ENCODE peak calls at places on chromosome 5, in nine cellular contexts. One of them, this sample, is unnamed.

GRCh38 chr5:148746826-148747535 is 79.4 kb upstream of the ADRB2 start:
- DNase-seq in hypothalamus: no peak
- DNase-seq in ELR: no peak
- DNase-seq in NCI-H1105: no peak
- DNase-seq in mesothelial cell of epicardium: no peak
- DNase-seq in HFF-Myc: no peak
- DNase-seq in CD8-positive, alpha-beta T cell: no peak
- DNase-seq in type B pancreatic cell: no peak
- DNase-seq in nucleus accumbens: no peak
- DNase-seq in this sample: no peak

GRCh38 chr5:10580531-10581423 is 16.9 kb downstream of the ANKRD33B start:
- DNase-seq in nucleus accumbens: no peak
- DNase-seq in HFF-Myc: no peak
- DNase-seq in hypothalamus: no peak
- DNase-seq in type B pancreatic cell: no peak
- DNase-seq in mesothelial cell of epicardium: no peak
- DNase-seq in ELR: no peak
- DNase-seq in NCI-H1105: no peak
- DNase-seq in CD8-positive, alpha-beta T cell: no peak
- DNase-seq in this sample: no peak

GRCh38 chr5:18882162-18882561 is 1105.8 kb downstream of the CDH18 start:
- DNase-seq in hypothalamus: no peak
- DNase-seq in type B pancreatic cell: no peak
- DNase-seq in CD8-positive, alpha-beta T cell: no peak
- DNase-seq in HFF-Myc: no peak
- DNase-seq in mesothelial cell of epicardium: no peak
- DNase-seq in nucleus accumbens: no peak
- DNase-seq in NCI-H1105: no peak
- DNase-seq in ELR: no peak
- DNase-seq in this sample: no peak

GRCh38 chr5:164358531-164359259 is 853.3 kb downstream of the MAT2B start:
- DNase-seq in ELR: peak; percentile 24
- DNase-seq in CD8-positive, alpha-beta T cell: no peak
- DNase-seq in NCI-H1105: no peak
- DNase-seq in type B pancreatic cell: no peak
- DNase-seq in HFF-Myc: no peak
- DNase-seq in nucleus accumbens: no peak
- DNase-seq in hypothalamus: no peak
- DNase-seq in mesothelial cell of epicardium: no peak
- DNase-seq in this sample: no peak

GRCh38 chr5:9196403-9197224 is 349.3 kb downstream of the SEMA5A start:
- DNase-seq in ELR: peak; percentile 93
- DNase-seq in NCI-H1105: no peak
- DNase-seq in HFF-Myc: no peak
- DNase-seq in CD8-positive, alpha-beta T cell: no peak
- DNase-seq in type B pancreatic cell: no peak
- DNase-seq in nucleus accumbens: no peak
- DNase-seq in mesothelial cell of epicardium: no peak
- DNase-seq in hypothalamus: no peak
- DNase-seq in this sample: no peak

GRCh38 chr5:139022528-139022927 is 147.4 kb upstream of the LRRTM2 start:
- DNase-seq in HFF-Myc: no peak
- DNase-seq in hypothalamus: no peak
- DNase-seq in type B pancreatic cell: no peak
- DNase-seq in mesothelial cell of epicardium: no peak
- DNase-seq in CD8-positive, alpha-beta T cell: no peak
- DNase-seq in ELR: no peak
- DNase-seq in NCI-H1105: no peak
- DNase-seq in nucleus accumbens: no peak
- DNase-seq in this sample: no peak

GRCh38 chr5:75356719-75357118 is 19.7 kb downstream of the HMGCR start:
- DNase-seq in ELR: no peak
- DNase-seq in NCI-H1105: no peak
- DNase-seq in nucleus accumbens: no peak
- DNase-seq in type B pancreatic cell: no peak
- DNase-seq in hypothalamus: no peak
- DNase-seq in HFF-Myc: no peak
- DNase-seq in CD8-positive, alpha-beta T cell: no peak
- DNase-seq in mesothelial cell of epicardium: no peak
- DNase-seq in this sample: no peak

GRCh38 chr5:151093476-151093889 is 12.6 kb upstream of the TNIP1 start:
- DNase-seq in ELR: peak; percentile 98
- DNase-seq in hypothalamus: no peak
- DNase-seq in type B pancreatic cell: no peak
- DNase-seq in CD8-positive, alpha-beta T cell: no peak
- DNase-seq in mesothelial cell of epicardium: no peak
- DNase-seq in HFF-Myc: no peak
- DNase-seq in NCI-H1105: no peak
- DNase-seq in nucleus accumbens: no peak
- DNase-seq in this sample: no peak

GRCh38 chr5:126967808-126968466 is 62.4 kb downstream of the MARCHF3 start:
- DNase-seq in nucleus accumbens: no peak
- DNase-seq in NCI-H1105: no peak
- DNase-seq in mesothelial cell of epicardium: no peak
- DNase-seq in type B pancreatic cell: no peak
- DNase-seq in hypothalamus: no peak
- DNase-seq in ELR: no peak
- DNase-seq in CD8-positive, alpha-beta T cell: no peak
- DNase-seq in HFF-Myc: no peak
- DNase-seq in this sample: no peak

GRCh38 chr5:54301215-54301614 is 9.2 kb downstream of the ARL15 start:
- DNase-seq in HFF-Myc: no peak
- DNase-seq in hypothalamus: no peak
- DNase-seq in NCI-H1105: no peak
- DNase-seq in CD8-positive, alpha-beta T cell: no peak
- DNase-seq in ELR: peak; percentile 7
- DNase-seq in mesothelial cell of epicardium: no peak
- DNase-seq in nucleus accumbens: no peak
- DNase-seq in type B pancreatic cell: no peak
- DNase-seq in this sample: no peak

GRCh38 chr5:80781356-80781755 is 126.6 kb upstream of the DHFR start:
- DNase-seq in CD8-positive, alpha-beta T cell: no peak
- DNase-seq in type B pancreatic cell: no peak
- DNase-seq in NCI-H1105: no peak
- DNase-seq in hypothalamus: no peak
- DNase-seq in mesothelial cell of epicardium: no peak
- DNase-seq in ELR: peak; percentile 73
- DNase-seq in nucleus accumbens: no peak
- DNase-seq in HFF-Myc: no peak
- DNase-seq in this sample: no peak

GRCh38 chr5:132199116-132199680 is 28.5 kb downstream of the P4HA2 start:
- DNase-seq in HFF-Myc: no peak
- DNase-seq in ELR: no peak
- DNase-seq in nucleus accumbens: no peak
- DNase-seq in type B pancreatic cell: peak; percentile 20
- DNase-seq in CD8-positive, alpha-beta T cell: no peak
- DNase-seq in hypothalamus: no peak
- DNase-seq in mesothelial cell of epicardium: no peak
- DNase-seq in NCI-H1105: no peak
- DNase-seq in this sample: no peak

GRCh38 chr5:145697251-145698016 is 137.7 kb downstream of the PRELID2 start:
- DNase-seq in type B pancreatic cell: no peak
- DNase-seq in nucleus accumbens: no peak
- DNase-seq in NCI-H1105: no peak
- DNase-seq in CD8-positive, alpha-beta T cell: no peak
- DNase-seq in HFF-Myc: peak; percentile 26
- DNase-seq in ELR: peak; percentile 69
- DNase-seq in hypothalamus: no peak
- DNase-seq in mesothelial cell of epicardium: no peak
- DNase-seq in this sample: no peak

GRCh38 chr5:179974946-179975712 is 67.4 kb upstream of the TBC1D9B start:
- DNase-seq in hypothalamus: no peak
- DNase-seq in HFF-Myc: no peak
- DNase-seq in nucleus accumbens: no peak
- DNase-seq in mesothelial cell of epicardium: no peak
- DNase-seq in CD8-positive, alpha-beta T cell: no peak
- DNase-seq in type B pancreatic cell: no peak
- DNase-seq in NCI-H1105: peak; percentile 47
- DNase-seq in ELR: peak; percentile 32
- DNase-seq in this sample: peak; percentile 41